ENCODE peak calls at places on chromosomes 16 and 17, in four cellular contexts. D, X, E and A are unnamed samples.

GRCh38 chr17:17180141-17180603 is 26.0 kb downstream of the PLD6 start:
- DNase-seq in D (no peak), X (no peak), E (no peak), A (no peak)

GRCh38 chr17:57480438-57481196 is 224.3 kb downstream of the MSI2 start:
- DNase-seq in D (no peak), X (no peak), E (peak), A (no peak)

GRCh38 chr17:83201206-83202001 is 122.0 kb downstream of the METRNL start:
- DNase-seq in D (peak), X (no peak), E (no peak), A (no peak)

GRCh38 chr17:75552847-75553552 is 27.5 kb downstream of the LLGL2 start:
- DNase-seq in D (peak), X (no peak), E (peak), A (peak)

GRCh38 chr17:75511270-75511609 is 4.1 kb downstream of the CASKIN2 start:
- DNase-seq in D (peak), X (no peak), E (no peak), A (no peak)

GRCh38 chr17:63519972-63520882 is 2.9 kb upstream of the KCNH6 start:
- DNase-seq in D (no peak), X (no peak), E (no peak), A (no peak)

GRCh38 chr17:2595200-2595599 is 1.7 kb downstream of the PAFAH1B1 start:
- DNase-seq in D (no peak), X (no peak), E (no peak), A (no peak)

GRCh38 chr17:51336112-51336822 is 75.9 kb downstream of the UTP18 start:
- DNase-seq in D (no peak), X (no peak), E (no peak), A (no peak)

GRCh38 chr17:10123093-10123492 is 75.3 kb downstream of the GAS7 start:
- DNase-seq in D (no peak), X (no peak), E (no peak), A (no peak)

GRCh38 chr16:66662445-66663194 is 33.9 kb downstream of the CMTM4 start:
- DNase-seq in D (no peak), X (no peak), E (peak), A (no peak)

GRCh38 chr17:57456622-57457021 is 200.3 kb downstream of the MSI2 start:
- DNase-seq in D (no peak), X (no peak), E (no peak), A (no peak)

GRCh38 chr17:17685775-17686291 is 4.6 kb downstream of the RAI1 start:
- DNase-seq in D (no peak), X (no peak), E (peak), A (no peak)

GRCh38 chr17:12024332-12024731 is 3.7 kb downstream of the MAP2K4 start:
- DNase-seq in D (no peak), X (no peak), E (peak), A (no peak)

GRCh38 chr16:71289732-71290062 is 495 bp upstream of the CMTR2 start:
- DNase-seq in D (no peak), X (no peak), E (no peak), A (no peak)